ENCODE peak calls at places on chromosomes 1 and 21, in six cellular contexts. B is GM23248, Y is Peyer's patch, U is breast epithelium, E is adrenal gland, G is neural progenitor cell. A is an unnamed sample. For H3K4me1 and H3K9me3, the result is how much of the 10 kb centered on the place peaks cover.

GRCh38 chr1:169012416-169012815 is 94.1 kb upstream of the ATP1B1 start:
- DNase-seq in Y (no peak), U (no peak), G (no peak), B (no peak), E (no peak), A (no peak)

GRCh38 chr1:45557422-45557944 is 6.9 kb downstream of the AKR1A1 start:
- DNase-seq in U (no peak), E (no peak), B (no peak), G (no peak), Y (no peak), A (no peak)

GRCh38 chr1:21783679-21784603 is 992 bp upstream of the USP48 start:
- DNase-seq in U (peak), E (peak), Y (no peak), G (peak), B (peak), A (no peak)

GRCh38 chr21:29098156-29098555 is 24.7 kb upstream of the CCT8 start:
- DNase-seq in G (no peak), E (no peak), Y (no peak), B (peak), U (no peak), A (no peak)

GRCh38 chr1:173506437-173506836 is 29.3 kb downstream of the PRDX6 start:
- DNase-seq in B (no peak), G (no peak), E (no peak), Y (no peak), U (no peak), A (no peak)

GRCh38 chr1:169550294-169550693 is 36.0 kb downstream of the F5 start:
- DNase-seq in G (peak), E (no peak), U (no peak), B (peak), Y (no peak), A (no peak)

GRCh38 chr1:96234299-96234698 is 487.3 kb upstream of the PTBP2 start:
- DNase-seq in B (peak), G (no peak), E (peak), U (no peak), Y (no peak), A (peak)

GRCh38 chr1:180841460-180841859 is 71.2 kb upstream of the KIAA1614 start:
- DNase-seq in B (no peak), Y (no peak), U (no peak), E (no peak), G (no peak), A (no peak)

GRCh38 chr1:22680736-22681135 is 27.7 kb downstream of the C1QB start:
- DNase-seq in G (no peak), E (no peak), B (no peak), U (no peak), Y (no peak), A (no peak)

GRCh38 chr1:26999440-26999987 is 6.0 kb downstream of the TRNP1 start:
- DNase-seq in B (peak), G (peak), Y (peak), U (peak), E (peak), A (peak)

GRCh38 chr21:16037386-16037785 is 307.6 kb downstream of the USP25 start:
- DNase-seq in Y (no peak), E (no peak), B (no peak), U (no peak), G (no peak), A (no peak)

GRCh38 chr1:154402409-154402921 is 2.7 kb upstream of the IL6R start:
- DNase-seq in B (no peak), G (no peak), E (peak), Y (no peak), U (no peak), A (no peak)

GRCh38 chr21:32719085-32719484 is 8.7 kb downstream of the SYNJ1 start:
- DNase-seq in Y (no peak), E (no peak), U (no peak), G (no peak), B (no peak), A (no peak)

GRCh38 chr1:2632561-2633361 is at the start of gene MMEL1:
- DNase-seq in B (no peak), U (no peak), G (no peak), Y (no peak), E (no peak), A (no peak)

GRCh38 chr1:216531308-216532239 is 108.3 kb upstream of the USH2A start:
- DNase-seq in B (peak), Y (no peak), U (no peak), E (peak), G (no peak), A (no peak)

GRCh38 chr21:25857308-25858099 is 122.7 kb downstream of the GABPA start:
- DNase-seq in U (no peak), B (no peak), E (no peak), G (no peak), Y (no peak), A (no peak)

GRCh38 chr1:185813401-185813979 is 79.3 kb downstream of the HMCN1 start:
- DNase-seq in B (peak), G (peak), U (no peak), E (no peak), Y (no peak), A (no peak)

GRCh38 chr1:181504294-181505115 is 21.2 kb downstream of the CACNA1E start:
- DNase-seq in B (peak), U (no peak), E (no peak), G (peak), Y (no peak), A (no peak)

GRCh38 chr1:80155371-80155770 is 1148.8 kb upstream of the ADGRL4 start:
- DNase-seq in G (peak), B (no peak), E (no peak), Y (no peak), U (no peak), A (no peak)

GRCh38 chr21:17725339-17725738 is 93.8 kb downstream of the C21orf91 start:
- DNase-seq in Y (no peak), U (no peak), G (no peak), B (no peak), E (no peak), A (no peak)

GRCh38 chr1:233193741-233194140 is 101.8 kb downstream of the PCNX2 start:
- DNase-seq in B (no peak), E (no peak), U (no peak), G (no peak), Y (no peak), A (no peak)

GRCh38 chr21:35204850-35205564 is 155.9 kb upstream of the RUNX1 start:
- DNase-seq in G (no peak), U (no peak), B (peak), Y (peak), E (peak), A (peak)

GRCh38 chr21:35208117-35208516 is 159.0 kb upstream of the RUNX1 start:
- DNase-seq in E (no peak), Y (no peak), B (no peak), U (no peak), G (no peak), A (no peak)

GRCh38 chr21:35207322-35207721 is 158.2 kb upstream of the RUNX1 start:
- DNase-seq in G (no peak), U (no peak), Y (no peak), B (peak), E (no peak), A (no peak)

GRCh38 chr21:35204125-35204524 is 155.0 kb upstream of the RUNX1 start:
- DNase-seq in U (no peak), Y (no peak), B (no peak), E (no peak), G (no peak), A (no peak)

GRCh38 chr21:35206141-35207125 is 157.3 kb upstream of the RUNX1 start:
- DNase-seq in E (no peak), Y (no peak), U (peak), B (no peak), G (no peak), A (no peak)
- H3K4me3 ChIP-seq in E (no peak), Y (no peak), U (peak), B (no peak), G (no peak), A (no peak)

GRCh38 chr1:100457683-100458082 is 80.3 kb upstream of the GPR88 start:
- DNase-seq in G (no peak), E (no peak), Y (no peak), U (no peak), B (no peak), A (no peak)
- H3K4me1 ChIP-seq in G (under half), E (under half), Y (under half), U (under half), B (under half), A (under half)

DNA sequence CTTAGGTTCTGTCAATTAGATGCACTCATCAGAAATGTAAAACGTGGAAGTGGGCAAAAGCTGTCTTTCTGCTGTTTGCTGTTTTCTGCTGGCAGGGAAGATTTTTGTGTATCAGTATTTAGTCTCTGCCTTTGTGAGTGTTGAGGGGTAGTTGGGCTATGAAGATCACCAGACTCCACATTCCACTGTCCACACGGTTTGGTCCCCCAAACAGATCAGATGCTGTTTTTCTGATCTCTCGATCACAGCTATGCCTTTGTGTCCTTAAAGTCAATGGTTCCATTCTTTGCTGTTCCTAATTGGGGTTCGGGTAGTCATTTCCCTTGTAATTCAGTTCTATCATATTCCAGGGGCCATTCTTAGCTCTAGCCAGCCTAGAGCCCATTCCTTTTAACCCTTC is 27.0 kb upstream of the NPL start:
- DNase-seq in E (no peak), G (no peak), Y (no peak), U (no peak), B (no peak), A (no peak)
- H3K9me3 ChIP-seq in E (under half), G (under half), Y (under half), U (under half), B (under half), A (under half)

GRCh38 chr1:73593379-73593778 is 604.6 kb downstream of the LRRIQ3 start:
- DNase-seq in Y (no peak), B (peak), E (peak), U (no peak), G (no peak), A (no peak)
- H3K4me3 ChIP-seq in Y (peak), B (no peak), E (no peak), U (no peak), G (no peak), A (no peak)

DNA sequence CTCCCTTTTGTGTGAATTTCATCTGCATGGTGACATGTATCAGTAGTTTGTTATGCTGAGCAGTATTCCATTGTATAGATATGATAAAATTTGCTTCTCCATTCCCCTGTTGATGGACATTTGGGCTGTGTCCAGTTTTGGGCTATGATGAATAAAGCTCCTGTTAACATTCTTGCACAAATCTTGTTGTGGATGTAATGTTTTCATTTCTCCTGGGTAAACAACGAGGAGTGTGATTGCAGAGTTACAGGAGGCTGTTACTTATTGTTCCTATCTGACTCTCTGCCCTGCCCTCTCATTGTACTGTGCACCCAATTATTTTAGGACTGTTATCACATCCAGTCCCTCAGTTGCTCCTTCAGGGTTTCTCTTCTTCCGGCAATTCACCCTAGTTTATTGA is 24.2 kb downstream of the MAPKAPK2 start:
- DNase-seq in B (no peak), E (no peak), U (no peak), G (no peak), Y (no peak), A (no peak)
- H3K4me1 ChIP-seq in B (half or more), E (under half), U (under half), G (half or more), Y (under half), A (half or more)